ENCODE peak calls at places on chromosomes 6 and 20, in eight cellular contexts. O, W, J, E, K, U, S and Q are unnamed samples.

GRCh38 chr6:435442-436307 is 44.1 kb downstream of the IRF4 start:
- DNase-seq in O (no peak), W (no peak), J (no peak), E (no peak), K (no peak), U (no peak), S (no peak), Q (no peak)

GRCh38 chr6:164276211-164276610 is 861.7 kb downstream of the QKI start:
- DNase-seq in O (no peak), W (no peak), J (no peak), E (no peak), K (no peak), U (no peak), S (no peak), Q (no peak)

GRCh38 chr6:149216459-149216858 is 101.1 kb upstream of the TAB2 start:
- DNase-seq in O (no peak), W (no peak), J (no peak), E (no peak), K (no peak), U (no peak), S (no peak), Q (no peak)

GRCh38 chr6:35798706-35799105 is 1.6 kb upstream of the CLPS start:
- DNase-seq in O (no peak), W (no peak), J (no peak), E (no peak), K (no peak), U (no peak), S (no peak), Q (no peak)

GRCh38 chr6:155077331-155077730 is 82.2 kb downstream of the TIAM2 start:
- DNase-seq in O (no peak), W (no peak), J (no peak), E (no peak), K (no peak), U (no peak), S (no peak), Q (peak)

GRCh38 chr6:142731611-142732010 is 213.4 kb downstream of the HIVEP2 start:
- DNase-seq in O (no peak), W (no peak), J (no peak), E (no peak), K (no peak), U (no peak), S (no peak), Q (no peak)

GRCh38 chr6:8499540-8499939 is 64.2 kb upstream of the SLC35B3 start:
- DNase-seq in O (peak), W (peak), J (no peak), E (no peak), K (peak), U (no peak), S (no peak), Q (no peak)

GRCh38 chr6:163354779-163355431 is 59.6 kb upstream of the QKI start:
- DNase-seq in O (no peak), W (no peak), J (no peak), E (no peak), K (no peak), U (peak), S (peak), Q (no peak)

GRCh38 chr6:56757585-56757984 is 114.9 kb upstream of the DST start:
- DNase-seq in O (peak), W (peak), J (no peak), E (no peak), K (no peak), U (no peak), S (no peak), Q (no peak)

GRCh38 chr6:131053546-131054240 is 9.4 kb downstream of the EPB41L2 start:
- DNase-seq in O (peak), W (no peak), J (no peak), E (no peak), K (no peak), U (no peak), S (no peak), Q (no peak)

GRCh38 chr20:47720636-47721427 is 64.4 kb downstream of the SULF2 start:
- DNase-seq in O (no peak), W (peak), J (no peak), E (no peak), K (no peak), U (no peak), S (no peak), Q (peak)

GRCh38 chr6:136593748-136594490 is 43.7 kb upstream of the MAP7 start:
- DNase-seq in O (peak), W (peak), J (no peak), E (peak), K (peak), U (no peak), S (no peak), Q (peak)
- H3K4me3 ChIP-seq in O (no peak), W (no peak), J (no peak), E (no peak), K (no peak), U (no peak), S (no peak), Q (no peak)

DNA sequence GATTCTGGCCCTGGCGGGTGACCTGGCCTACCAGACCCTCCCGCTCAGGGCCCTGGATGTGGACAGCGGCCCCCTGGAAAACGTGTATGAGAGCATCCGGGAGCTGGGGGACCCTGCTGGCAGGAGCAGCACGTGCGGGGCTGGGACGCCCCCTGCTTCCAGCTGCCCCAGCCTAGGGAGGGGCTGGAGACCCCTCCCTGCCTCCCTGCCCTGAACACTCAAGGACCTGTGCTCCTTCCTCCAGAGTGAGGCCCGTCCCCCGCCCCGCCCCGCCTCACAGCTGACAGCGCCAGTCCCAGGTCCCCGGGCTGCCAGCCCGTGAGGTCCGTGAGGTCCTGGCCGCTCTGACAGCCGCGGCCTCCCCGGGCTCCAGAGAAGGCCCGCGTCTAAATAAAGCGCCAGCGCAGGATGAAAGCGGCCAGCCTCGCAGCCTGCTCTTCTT is 868 bp upstream of the SLC2A4RG start:
- DNase-seq in O (no peak), W (peak), J (no peak), E (no peak), K (no peak), U (peak), S (peak), Q (no peak)
- TF ChIP-seq CTCF in O (no peak), W (no peak), J (no peak), E (no peak), K (no peak), U (no peak), S (no peak), Q (no peak)

GRCh38 chr6:42786525-42786985 is 4.7 kb downstream of the BICRAL start:
- DNase-seq in O (no peak), W (no peak), J (no peak), E (no peak), K (no peak), U (no peak), S (no peak), Q (no peak)

GRCh38 chr6:42784739-42785498 is 3.1 kb downstream of the BICRAL start:
- DNase-seq in O (no peak), W (no peak), J (no peak), E (no peak), K (no peak), U (no peak), S (no peak), Q (no peak)

GRCh38 chr6:42783876-42784738 is 2.3 kb downstream of the BICRAL start:
- DNase-seq in O (no peak), W (peak), J (no peak), E (no peak), K (no peak), U (no peak), S (no peak), Q (no peak)

GRCh38 chr6:42788671-42789070 is 6.8 kb downstream of the BICRAL start:
- DNase-seq in O (no peak), W (no peak), J (peak), E (no peak), K (no peak), U (no peak), S (no peak), Q (no peak)

GRCh38 chr6:42787018-42787611 is 5.3 kb downstream of the BICRAL start:
- DNase-seq in O (no peak), W (no peak), J (no peak), E (no peak), K (no peak), U (no peak), S (no peak), Q (no peak)
- H3K4me3 ChIP-seq in O (no peak), W (no peak), J (peak), E (no peak), K (no peak), U (no peak), S (peak), Q (no peak)

GRCh38 chr6:97059473-97059872 is 134.9 kb downstream of the KLHL32 start:
- DNase-seq in O (peak), W (peak), J (no peak), E (peak), K (peak), U (no peak), S (no peak), Q (peak)
- TF ChIP-seq CTCF in O (peak), W (peak), J (peak), E (peak), K (peak), U (peak), S (peak), Q (peak)

DNA sequence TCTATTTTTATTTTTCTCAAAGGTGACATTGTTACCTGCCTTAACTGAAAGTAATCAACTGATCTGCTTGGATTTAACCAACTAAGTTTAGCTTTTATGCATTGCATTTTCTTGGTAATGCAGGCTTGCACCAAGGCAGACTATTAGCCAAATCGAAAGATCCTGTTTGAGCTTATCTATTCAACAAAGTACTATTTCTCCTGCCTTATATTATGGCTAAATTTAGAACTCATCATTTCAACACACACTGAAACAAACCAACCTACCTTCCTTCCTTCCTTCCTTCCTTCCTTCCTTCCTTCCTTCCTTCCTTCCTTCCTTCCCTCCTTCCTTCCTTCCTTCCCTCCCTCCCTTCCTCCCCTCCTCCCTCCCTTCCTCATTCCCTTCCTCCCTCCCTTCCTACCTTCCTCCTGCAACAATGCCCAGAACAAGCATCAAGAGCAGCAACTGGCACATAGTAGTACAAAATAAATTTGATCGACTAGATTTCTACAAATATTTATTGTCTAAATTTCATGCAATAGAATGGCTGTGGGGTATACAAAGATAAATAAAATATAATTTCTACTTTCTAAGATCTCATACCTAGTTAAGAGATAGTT is 17.0 kb upstream of the RNF182 start:
- DNase-seq in O (no peak), W (no peak), J (no peak), E (no peak), K (no peak), U (no peak), S (no peak), Q (no peak)
- H3K4me3 ChIP-seq in O (no peak), W (no peak), J (no peak), E (no peak), K (no peak), U (no peak), S (no peak), Q (no peak)

GRCh38 chr20:23021541-23021940 is 13.6 kb upstream of the SSTR4 start:
- DNase-seq in O (no peak), W (no peak), J (no peak), E (no peak), K (no peak), U (no peak), S (no peak), Q (no peak)
- TF ChIP-seq CTCF in O (no peak), W (no peak), J (no peak), E (no peak), K (no peak), U (no peak), S (no peak), Q (no peak)

DNA sequence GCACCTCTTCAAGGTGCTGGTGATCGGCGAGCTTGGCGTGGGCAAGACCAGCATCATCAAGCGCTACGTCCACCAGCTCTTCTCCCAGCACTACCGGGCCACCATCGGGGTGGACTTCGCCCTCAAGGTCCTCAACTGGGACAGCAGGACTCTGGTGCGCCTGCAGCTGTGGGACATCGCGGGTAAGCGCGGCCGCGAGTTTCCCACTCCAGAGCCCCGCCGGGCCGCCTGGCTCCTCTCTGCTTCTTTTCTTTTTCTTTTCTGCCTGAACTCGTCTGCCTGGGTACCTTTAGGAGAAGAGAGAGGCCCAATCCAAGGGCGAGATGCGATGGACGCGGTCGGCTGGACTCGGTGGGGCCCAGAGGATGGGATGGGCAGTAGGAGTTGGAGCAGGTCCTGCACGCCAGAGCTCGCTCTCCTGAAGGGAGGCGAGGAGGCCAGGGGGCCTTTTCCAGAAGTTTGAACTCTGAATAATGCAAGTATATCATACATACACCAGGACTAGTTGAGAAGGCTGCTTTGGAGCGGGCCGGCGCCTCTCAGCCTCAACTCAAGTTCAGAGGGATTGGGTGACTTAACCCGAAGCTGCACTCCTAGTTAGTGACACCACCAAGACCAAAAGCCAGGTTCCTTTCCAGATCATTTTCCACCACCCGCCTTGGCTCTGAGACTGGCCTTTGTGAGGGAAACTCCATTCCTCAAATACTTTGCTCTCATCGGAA is 468 bp downstream of the RAB32 start:
- DNase-seq in O (peak), W (peak), J (peak), E (no peak), K (no peak), U (peak), S (peak), Q (no peak)
- H3K4me3 ChIP-seq in O (peak), W (peak), J (peak), E (peak), K (no peak), U (peak), S (peak), Q (peak)

GRCh38 chr6:28542440-28543293 is 17.0 kb downstream of the GPX5 start:
- DNase-seq in O (peak), W (peak), J (no peak), E (peak), K (peak), U (no peak), S (no peak), Q (peak)
- TF ChIP-seq CTCF in O (peak), W (peak), J (no peak), E (peak), K (peak), U (peak), S (no peak), Q (peak)